ENCODE peak calls at places on chromosomes 5 and 9, in five cellular contexts. G is uterus, T is tibial artery, K is left ventricle myocardium inferior, R is fibroblast of lung. M is an unnamed sample.

GRCh38 chr5:23727271-23727670 is 219.9 kb downstream of the PRDM9 start:
- DNase-seq in R (no peak), T (no peak), G (no peak), K (no peak), M (peak; percentile 49)

GRCh38 chr5:164300295-164300694 is 794.9 kb downstream of the MAT2B start:
- DNase-seq in K (no peak), T (no peak), G (no peak), R (no peak), M (no peak)

GRCh38 chr9:115193777-115194176 is 75.8 kb upstream of the TNC start:
- DNase-seq in G (no peak), T (no peak), K (no peak), R (no peak), M (no peak)

GRCh38 chr5:146722361-146722779 is 156.2 kb downstream of the PPP2R2B start:
- DNase-seq in T (no peak), G (no peak), R (peak; percentile 75), K (no peak), M (no peak)

GRCh38 chr5:112630246-112631009 is 107.3 kb upstream of the APC start:
- DNase-seq in R (no peak), T (no peak), G (no peak), K (no peak), M (no peak)

GRCh38 chr9:110427497-110428104 is 89.9 kb upstream of the TXNDC8 start:
- DNase-seq in R (peak; percentile 41), G (no peak), K (peak; percentile 16), T (peak; percentile 29), M (no peak)

GRCh38 chr5:58922392-58923171 is 339.7 kb downstream of the RAB3C start:
- DNase-seq in G (peak; percentile 39), R (peak; percentile 86), T (peak; percentile 84), K (peak; percentile 77), M (peak; percentile 88)

GRCh38 chr9:92245005-92245797 is 48.3 kb downstream of the IARS1 start:
- DNase-seq in G (no peak), T (no peak), R (peak; percentile 87), K (no peak), M (no peak)

GRCh38 chr5:146188358-146188757 is 5.9 kb upstream of the LARS1 start:
- DNase-seq in K (no peak), R (peak; percentile 80), G (no peak), T (no peak), M (no peak)

GRCh38 chr9:93891050-93891449 is 64.1 kb downstream of the BARX1 start:
- DNase-seq in T (no peak), K (no peak), G (no peak), R (no peak), M (peak; percentile 2)

GRCh38 chr9:114721491-114722362 is 39.7 kb upstream of the TEX48 start:
- DNase-seq in G (no peak), R (no peak), K (no peak), T (no peak), M (peak; percentile 16)

GRCh38 chr9:126805546-126806262 is 864 bp downstream of the ZBTB43 start:
- DNase-seq in T (peak; percentile 42), R (peak; percentile 43), G (no peak), K (peak; percentile 61), M (no peak)

GRCh38 chr5:103446813-103447212 is 115.8 kb downstream of the NUDT12 start:
- DNase-seq in K (no peak), T (no peak), R (peak; percentile 39), G (no peak), M (no peak)

GRCh38 chr5:30866142-30866541 is 327.3 kb upstream of the CDH6 start:
- DNase-seq in G (no peak), K (no peak), T (no peak), R (no peak), M (no peak)

DNA sequence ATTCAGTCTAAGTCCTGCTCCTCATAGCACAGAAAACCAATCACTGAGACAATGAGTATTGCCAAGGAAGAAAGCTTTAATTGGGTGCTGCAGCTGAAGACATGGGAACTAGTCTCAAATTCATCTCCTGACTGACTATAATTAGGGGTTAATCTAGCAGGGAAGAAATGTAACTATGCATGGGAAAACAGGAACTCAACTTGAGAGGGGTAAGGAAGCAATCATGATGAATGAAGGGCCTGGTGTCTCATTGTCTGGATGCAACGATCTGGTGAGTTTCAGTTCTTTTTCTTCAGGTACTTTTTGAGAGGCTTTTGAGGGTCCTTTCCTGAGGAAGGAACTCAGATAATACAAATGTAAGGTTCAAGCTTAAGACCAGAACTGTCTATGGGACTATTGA is 24.0 kb upstream of the OCLN start:
- DNase-seq in G (no peak), R (no peak), T (no peak), K (no peak), M (no peak)
- TF ChIP-seq CTCF in G (no peak), R (no peak), T (no peak), K (no peak), M (no peak)

GRCh38 chr5:75461679-75462078 is 49.8 kb downstream of the CERT1 start:
- DNase-seq in T (no peak), R (no peak), K (no peak), G (no peak), M (no peak)
- H3K4me1 ChIP-seq in T (peaks cover 6% of the 10 kb centered on the region), R (no peaks in the 10 kb centered on the region), K (peaks cover 29% of the 10 kb centered on the region), G (no peaks in the 10 kb centered on the region), M (no peaks in the 10 kb centered on the region)

GRCh38 chr5:173263566-173263965 is 28.6 kb upstream of the NKX2-5 start:
- DNase-seq in K (no peak), R (no peak), T (no peak), G (no peak), M (no peak)
- H3K27me3 ChIP-seq in K (peaks cover 60% of the 10 kb centered on the region), R (peaks cover 19% of the 10 kb centered on the region), T (peaks cover 53% of the 10 kb centered on the region), G (no peaks in the 10 kb centered on the region), M (peaks cover 11% of the 10 kb centered on the region)

GRCh38 chr9:76396597-76396996 is 2.4 kb upstream of the RFK start:
- DNase-seq in R (no peak), G (no peak), T (no peak), K (no peak), M (no peak)

GRCh38 chr9:76394896-76395244 is 644 bp upstream of the RFK start:
- DNase-seq in K (peak; percentile 40), R (no peak), T (peak; percentile 58), G (peak; percentile 38), M (peak; percentile 43)

GRCh38 chr9:76396144-76396543 is 1.9 kb upstream of the RFK start:
- DNase-seq in T (no peak), R (no peak), G (no peak), K (no peak), M (no peak)

GRCh38 chr9:76395381-76395780 is 1.2 kb upstream of the RFK start:
- DNase-seq in K (no peak), R (no peak), G (no peak), T (no peak), M (no peak)

DNA sequence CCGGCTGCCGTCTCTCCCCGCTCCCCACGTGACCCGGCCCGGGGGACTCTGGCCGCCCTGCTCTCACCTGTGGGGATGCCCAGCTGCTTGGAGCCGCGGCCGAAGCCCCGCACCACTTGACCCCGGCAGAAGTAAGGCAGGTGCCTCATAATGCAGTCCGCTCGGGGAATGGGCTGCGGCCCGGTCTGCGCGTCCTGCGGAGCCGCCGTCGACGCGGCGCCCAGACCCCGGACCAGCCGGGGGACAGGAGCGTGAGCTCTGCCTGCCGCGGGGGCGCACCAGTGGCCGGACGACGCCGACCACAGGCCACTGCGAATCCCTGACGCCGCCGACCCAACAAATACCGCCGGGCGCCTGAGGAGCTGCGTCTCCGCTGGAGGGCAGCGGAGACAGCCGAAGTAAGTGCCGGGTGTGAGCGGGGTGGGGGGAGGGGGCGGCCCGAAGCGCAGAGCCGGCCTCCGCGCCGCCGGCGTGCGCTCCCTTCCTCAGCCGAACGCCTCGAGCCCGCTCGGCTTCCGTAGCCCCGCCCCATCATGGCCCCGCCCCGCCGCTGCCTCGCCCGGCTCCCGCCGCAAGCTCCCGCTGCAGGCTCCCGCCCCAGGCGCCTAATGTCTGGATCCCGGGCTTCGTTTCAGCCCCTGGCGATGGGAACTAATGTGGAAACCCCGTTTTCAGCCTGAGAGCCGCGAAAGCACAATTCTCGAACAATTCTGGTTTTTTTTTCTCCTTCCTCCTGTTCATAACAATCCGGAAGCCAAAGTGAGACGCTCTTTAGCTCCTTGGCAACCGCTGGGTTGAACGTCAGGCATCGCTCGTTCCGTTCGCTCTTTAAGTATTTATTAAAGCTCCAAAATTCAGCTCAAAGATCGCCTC is at the start of gene RFK:
- DNase-seq in G (peak; percentile 91), T (peak; percentile 84), K (peak; percentile 84), R (peak; percentile 95), M (peak; percentile 92)
- TF ChIP-seq CTCF in G (peak; percentile 55), T (peak; percentile 50), K (peak; percentile 54), R (peak; percentile 30), M (peak; percentile 69)

M was measured in prostate gland.